ENCODE peak calls at places on chromosomes 2 and 18, in five cellular contexts. Z is mesothelial cell of epicardium; J is AG09309; M is stimulated activated CD4-positive, alpha-beta T cell treated with anti-CD3 and anti-CD28 coated beads, Interleukin-12 subunit alpha, Interleukin-12 subunit beta, amount 100 ng/mL, for 48 hours; I is Peyer's patch. B is an unnamed sample.

GRCh38 chr2:12321886-12322285 is 394.9 kb upstream of the TRIB2 start:
- DNase-seq in Z (no peak), J (no peak), M (no peak), I (no peak), B (no peak)

GRCh38 chr2:69335291-69335690 is 51.7 kb downstream of the GFPT1 start:
- DNase-seq in Z (no peak), J (peak), M (no peak), I (no peak), B (no peak)

GRCh38 chr18:75216926-75217303 is 6.3 kb downstream of the TSHZ1 start:
- DNase-seq in Z (no peak), J (no peak), M (no peak), I (no peak), B (no peak)

GRCh38 chr2:117985092-117985491 is 28.8 kb downstream of the CCDC93 start:
- DNase-seq in Z (no peak), J (no peak), M (no peak), I (no peak), B (no peak)

GRCh38 chr2:199485732-199486335 is 28.1 kb upstream of the SATB2 start:
- DNase-seq in Z (no peak), J (no peak), M (no peak), I (peak), B (no peak)

GRCh38 chr2:11753886-11754704 is 7.7 kb downstream of the LPIN1 start:
- DNase-seq in Z (no peak), J (no peak), M (peak), I (no peak), B (no peak)

GRCh38 chr2:9484533-9484932 is 10.2 kb downstream of the IAH1 start:
- DNase-seq in Z (no peak), J (no peak), M (no peak), I (no peak), B (no peak)

GRCh38 chr2:42164046-42164445 is 5.1 kb upstream of the EML4 start:
- DNase-seq in Z (no peak), J (no peak), M (no peak), I (no peak), B (no peak)

GRCh38 chr2:208295834-208296233 is 29.8 kb downstream of the PIKFYVE start:
- DNase-seq in Z (no peak), J (no peak), M (no peak), I (no peak), B (no peak)

GRCh38 chr18:45009766-45010165 is 329.1 kb downstream of the SETBP1 start:
- DNase-seq in Z (no peak), J (no peak), M (no peak), I (no peak), B (no peak)

GRCh38 chr18:13483316-13484270 is 242.8 kb downstream of the FAM210A start:
- DNase-seq in Z (no peak), J (no peak), M (no peak), I (no peak), B (no peak)

GRCh38 chr2:64792310-64792709 is 138.6 kb upstream of the SERTAD2 start:
- DNase-seq in Z (no peak), J (no peak), M (no peak), I (no peak), B (no peak)

GRCh38 chr2:132374961-132375360 is 41.6 kb upstream of the GPR39 start:
- DNase-seq in Z (no peak), J (no peak), M (no peak), I (no peak), B (peak)

GRCh38 chr2:66426250-66427064 is 8.5 kb upstream of the MEIS1 start:
- DNase-seq in Z (no peak), J (no peak), M (no peak), I (peak), B (no peak)

GRCh38 chr2:150389487-150389886 is 98.0 kb downstream of the RND3 start:
- DNase-seq in Z (no peak), J (no peak), M (no peak), I (no peak), B (no peak)

GRCh38 chr2:182446087-182446486 is 19.3 kb upstream of the PDE1A start:
- DNase-seq in Z (no peak), J (no peak), M (no peak), I (no peak), B (no peak)

GRCh38 chr2:108778857-108779256 is 7.7 kb upstream of the CCDC138 start:
- DNase-seq in Z (no peak), J (no peak), M (no peak), I (no peak), B (no peak)

GRCh38 chr2:178331474-178332431 is 119.2 kb downstream of the PRKRA start:
- DNase-seq in Z (no peak), J (no peak), M (no peak), I (no peak), B (peak)

GRCh38 chr2:219628235-219628985 is 980 bp downstream of the SLC4A3 start:
- DNase-seq in Z (no peak), J (no peak), M (no peak), I (no peak), B (no peak)

GRCh38 chr2:108927936-108928659 is 60.9 kb downstream of the EDAR start:
- DNase-seq in Z (no peak), J (peak), M (peak), I (peak), B (peak)

GRCh38 chr2:175464311-175464670 is 282.8 kb upstream of the ATP5MC3 start:
- DNase-seq in Z (no peak), J (no peak), M (no peak), I (no peak), B (no peak)

GRCh38 chr2:26561918-26562810 is 79.0 kb downstream of the CIB4 start:
- DNase-seq in Z (peak), J (no peak), M (peak), I (peak), B (no peak)

GRCh38 chr2:151827564-151828142 is 568 bp downstream of the ARL5A start:
- DNase-seq in Z (no peak), J (no peak), M (no peak), I (peak), B (no peak)

GRCh38 chr18:48294894-48295585 is 114.1 kb downstream of the ZBTB7C start:
- DNase-seq in Z (no peak), J (no peak), M (no peak), I (no peak), B (no peak)

GRCh38 chr2:68253211-68254068 is 1.1 kb upstream of the PPP3R1 start:
- DNase-seq in Z (no peak), J (no peak), M (peak), I (no peak), B (no peak)

GRCh38 chr2:156982615-156983014 is 274.9 kb upstream of the GALNT5 start:
- DNase-seq in Z (no peak), J (no peak), M (no peak), I (no peak), B (no peak)

GRCh38 chr2:236065756-236066155 is 102.4 kb downstream of the GBX2 start:
- DNase-seq in Z (no peak), J (no peak), M (no peak), I (no peak), B (no peak)

GRCh38 chr2:65885266-65885665 is 452.9 kb upstream of the SPRED2 start:
- DNase-seq in Z (no peak), J (no peak), M (no peak), I (no peak), B (no peak)

GRCh38 chr2:121257476-121257831 is 27.5 kb downstream of the TFCP2L1 start:
- DNase-seq in Z (no peak), J (no peak), M (no peak), I (no peak), B (no peak)

GRCh38 chr2:239158641-239159475 is 242.0 kb downstream of the HDAC4 start:
- DNase-seq in Z (peak), J (no peak), M (no peak), I (peak), B (no peak)

GRCh38 chr2:188787661-188788044 is 186.5 kb upstream of the COL3A1 start:
- DNase-seq in Z (no peak), J (no peak), M (no peak), I (no peak), B (peak)

GRCh38 chr2:206316141-206316540 is 41.7 kb downstream of the ZDBF2 start:
- DNase-seq in Z (no peak), J (no peak), M (no peak), I (no peak), B (no peak)

GRCh38 chr2:144052103-144052502 is 467.8 kb downstream of the ZEB2 start:
- DNase-seq in Z (no peak), J (no peak), M (no peak), I (no peak), B (no peak)

GRCh38 chr2:207046642-207047213 is 107.4 kb downstream of the CPO start:
- DNase-seq in Z (no peak), J (peak), M (peak), I (no peak), B (no peak)

GRCh38 chr2:189409647-189410046 is 31.6 kb upstream of the WDR75 start:
- DNase-seq in Z (no peak), J (no peak), M (no peak), I (no peak), B (no peak)

GRCh38 chr2:199775297-199775696 is 75.7 kb downstream of the FTCDNL1 start:
- DNase-seq in Z (no peak), J (peak), M (no peak), I (no peak), B (no peak)